ENCODE peak calls at places on chromosomes 11 and 22, in five cellular contexts. One of them, this sample, is unnamed.

GRCh38 chr11:127574528-127574927 is 574.0 kb upstream of the KIRREL3 start:
- DNase-seq in IMR-90: no peak
- DNase-seq in neural progenitor cell: no peak
- DNase-seq in coronary artery: no peak
- DNase-seq in substantia nigra: no peak
- DNase-seq in this sample: no peak

GRCh38 chr11:3123761-3124733 is 41.1 kb downstream of the OSBPL5 start:
- DNase-seq in IMR-90: peak; percentile 97
- DNase-seq in neural progenitor cell: no peak
- DNase-seq in coronary artery: peak; percentile 95
- DNase-seq in substantia nigra: no peak
- DNase-seq in this sample: no peak

GRCh38 chr22:46025973-46026906 is 49.3 kb upstream of the WNT7B start:
- DNase-seq in IMR-90: no peak
- DNase-seq in neural progenitor cell: no peak
- DNase-seq in coronary artery: peak; percentile 70
- DNase-seq in substantia nigra: no peak
- DNase-seq in this sample: no peak

GRCh38 chr22:29621761-29622526 is 18.5 kb downstream of the NF2 start:
- DNase-seq in IMR-90: peak; percentile 97
- DNase-seq in neural progenitor cell: no peak
- DNase-seq in coronary artery: no peak
- DNase-seq in substantia nigra: no peak
- DNase-seq in this sample: no peak

GRCh38 chr11:36041988-36042606 is 98.2 kb downstream of the LDLRAD3 start:
- DNase-seq in IMR-90: no peak
- DNase-seq in neural progenitor cell: no peak
- DNase-seq in coronary artery: no peak
- DNase-seq in substantia nigra: no peak
- DNase-seq in this sample: no peak

GRCh38 chr11:111469200-111469599 is 43.0 kb downstream of the BTG4 start:
- DNase-seq in IMR-90: peak; percentile 45
- DNase-seq in neural progenitor cell: no peak
- DNase-seq in coronary artery: peak; percentile 28
- DNase-seq in substantia nigra: no peak
- DNase-seq in this sample: no peak

GRCh38 chr11:118076754-118077281 is at the start of gene TMPRSS4:
- DNase-seq in IMR-90: no peak
- DNase-seq in neural progenitor cell: no peak
- DNase-seq in coronary artery: no peak
- DNase-seq in substantia nigra: no peak
- DNase-seq in this sample: no peak

GRCh38 chr22:38490915-38491314 is 15.2 kb downstream of the DDX17 start:
- DNase-seq in IMR-90: peak; percentile 79
- DNase-seq in neural progenitor cell: no peak
- DNase-seq in coronary artery: no peak
- DNase-seq in substantia nigra: no peak
- DNase-seq in this sample: no peak

GRCh38 chr22:32413715-32414114 is 1.7 kb upstream of the RTCB start:
- DNase-seq in IMR-90: peak; percentile 42
- DNase-seq in neural progenitor cell: no peak
- DNase-seq in coronary artery: no peak
- DNase-seq in substantia nigra: no peak
- DNase-seq in this sample: no peak

GRCh38 chr11:73766763-73767162 is 5.9 kb upstream of the RAB6A start:
- DNase-seq in IMR-90: no peak
- DNase-seq in neural progenitor cell: no peak
- DNase-seq in coronary artery: no peak
- DNase-seq in substantia nigra: no peak
- DNase-seq in this sample: no peak

GRCh38 chr22:37007666-37008065 is 11.6 kb downstream of the TST start:
- DNase-seq in IMR-90: no peak
- DNase-seq in neural progenitor cell: peak; percentile 65
- DNase-seq in coronary artery: no peak
- DNase-seq in substantia nigra: no peak
- DNase-seq in this sample: no peak

GRCh38 chr11:15145635-15146034 is 30.9 kb downstream of the INSC start:
- DNase-seq in IMR-90: no peak
- DNase-seq in neural progenitor cell: no peak
- DNase-seq in coronary artery: no peak
- DNase-seq in substantia nigra: no peak
- DNase-seq in this sample: no peak

GRCh38 chr11:124115782-124116616 is 749 bp downstream of the VWA5A start:
- DNase-seq in IMR-90: no peak
- DNase-seq in neural progenitor cell: peak; percentile 30
- DNase-seq in coronary artery: no peak
- DNase-seq in substantia nigra: no peak
- DNase-seq in this sample: no peak

GRCh38 chr11:57207160-57207559 is 25.4 kb downstream of the LRRC55 start:
- DNase-seq in IMR-90: no peak
- DNase-seq in neural progenitor cell: no peak
- DNase-seq in coronary artery: no peak
- DNase-seq in substantia nigra: no peak
- DNase-seq in this sample: no peak

GRCh38 chr22:40043086-40043485 is 48.3 kb downstream of the FAM83F start:
- DNase-seq in IMR-90: no peak
- DNase-seq in neural progenitor cell: no peak
- DNase-seq in coronary artery: peak; percentile 75
- DNase-seq in substantia nigra: no peak
- DNase-seq in this sample: no peak

GRCh38 chr11:77211040-77211451 is 83.0 kb downstream of the MYO7A start:
- DNase-seq in IMR-90: no peak
- DNase-seq in neural progenitor cell: no peak
- DNase-seq in coronary artery: peak; percentile 55
- DNase-seq in substantia nigra: no peak
- DNase-seq in this sample: no peak

GRCh38 chr11:95821640-95822039 is 31.3 kb downstream of the CEP57 start:
- DNase-seq in IMR-90: peak; percentile 77
- DNase-seq in neural progenitor cell: no peak
- DNase-seq in coronary artery: no peak
- DNase-seq in substantia nigra: no peak
- DNase-seq in this sample: no peak

GRCh38 chr11:118338637-118339061 is 3.9 kb downstream of the CD3D start:
- DNase-seq in IMR-90: no peak
- DNase-seq in neural progenitor cell: no peak
- DNase-seq in coronary artery: no peak
- DNase-seq in substantia nigra: no peak
- DNase-seq in this sample: peak; percentile 91

GRCh38 chr11:61870429-61871039 is 20.8 kb downstream of the FADS3 start:
- DNase-seq in IMR-90: no peak
- DNase-seq in neural progenitor cell: no peak
- DNase-seq in coronary artery: no peak
- DNase-seq in substantia nigra: no peak
- DNase-seq in this sample: no peak

GRCh38 chr11:134397304-134398078 is 14.6 kb downstream of the B3GAT1 start:
- DNase-seq in IMR-90: no peak
- DNase-seq in neural progenitor cell: no peak
- DNase-seq in coronary artery: no peak
- DNase-seq in substantia nigra: no peak
- DNase-seq in this sample: no peak

GRCh38 chr11:115636686-115637555 is 132.7 kb upstream of the CADM1 start:
- DNase-seq in IMR-90: no peak
- DNase-seq in neural progenitor cell: peak; percentile 49
- DNase-seq in coronary artery: no peak
- DNase-seq in substantia nigra: no peak
- DNase-seq in this sample: no peak

DNA sequence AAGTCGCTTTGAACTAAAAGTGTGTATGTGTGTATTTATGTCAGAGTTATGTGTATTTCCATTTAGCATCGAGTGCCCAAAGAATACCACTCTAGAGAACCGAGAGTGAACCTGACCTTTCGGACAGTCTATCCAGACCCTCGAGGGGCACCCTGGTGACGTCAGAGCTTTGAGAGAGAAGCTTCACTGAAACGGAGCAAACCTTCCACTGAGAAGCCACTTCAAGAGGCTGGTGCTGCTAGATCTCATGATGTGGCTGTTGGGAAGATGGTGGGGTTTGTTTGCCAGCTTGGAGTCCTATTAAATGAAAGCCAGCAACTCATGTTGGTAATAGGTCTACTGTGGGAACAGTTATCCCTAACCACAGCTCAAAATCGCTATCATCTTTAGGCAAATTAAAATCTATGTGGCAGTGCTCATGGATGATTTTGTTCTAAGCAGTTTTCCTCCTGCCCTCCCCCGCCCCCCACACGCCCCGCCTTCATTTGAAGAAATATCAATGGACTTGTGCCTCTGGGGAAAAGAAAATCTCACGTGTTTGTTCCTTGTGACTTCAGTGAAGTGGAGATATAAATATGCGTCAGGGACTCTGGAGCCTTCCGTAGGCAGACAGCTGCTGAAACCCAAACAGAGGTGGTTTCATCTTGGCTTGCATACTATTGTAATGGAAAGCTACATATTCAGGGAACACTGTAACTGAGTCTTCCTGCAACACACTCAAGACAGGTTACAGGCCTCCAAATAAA is 22.4 kb upstream of the C11orf96 start:
- DNase-seq in IMR-90: peak; percentile 87
- DNase-seq in neural progenitor cell: no peak
- DNase-seq in coronary artery: no peak
- DNase-seq in substantia nigra: no peak
- DNase-seq in this sample: no peak
- H3K27ac ChIP-seq in IMR-90: peak overlapping the region; percentile 66
- H3K27ac ChIP-seq in neural progenitor cell: no peak overlapping the region
- H3K27ac ChIP-seq in coronary artery: peak overlapping the region; percentile 90
- H3K27ac ChIP-seq in substantia nigra: no peak overlapping the region
- H3K27ac ChIP-seq in this sample: no peak overlapping the region

GRCh38 chr22:31119026-31119717 is 3.6 kb upstream of the INPP5J start:
- DNase-seq in IMR-90: no peak
- DNase-seq in neural progenitor cell: no peak
- DNase-seq in coronary artery: no peak
- DNase-seq in substantia nigra: no peak
- DNase-seq in this sample: no peak
- H3K27ac ChIP-seq in IMR-90: no peak overlapping the region
- H3K27ac ChIP-seq in neural progenitor cell: no peak overlapping the region
- H3K27ac ChIP-seq in coronary artery: no peak overlapping the region
- H3K27ac ChIP-seq in substantia nigra: no peak overlapping the region
- H3K27ac ChIP-seq in this sample: no peak overlapping the region

GRCh38 chr22:48651036-48651890 is 1176.4 kb downstream of the BRD1 start:
- DNase-seq in IMR-90: no peak
- DNase-seq in neural progenitor cell: no peak
- DNase-seq in coronary artery: no peak
- DNase-seq in substantia nigra: peak; percentile 25
- DNase-seq in this sample: no peak
- H3K27ac ChIP-seq in IMR-90: no peak overlapping the region
- H3K27ac ChIP-seq in neural progenitor cell: no peak overlapping the region
- H3K27ac ChIP-seq in coronary artery: no peak overlapping the region
- H3K27ac ChIP-seq in substantia nigra: peak overlapping the region; percentile 46
- H3K27ac ChIP-seq in this sample: no peak overlapping the region

DNA sequence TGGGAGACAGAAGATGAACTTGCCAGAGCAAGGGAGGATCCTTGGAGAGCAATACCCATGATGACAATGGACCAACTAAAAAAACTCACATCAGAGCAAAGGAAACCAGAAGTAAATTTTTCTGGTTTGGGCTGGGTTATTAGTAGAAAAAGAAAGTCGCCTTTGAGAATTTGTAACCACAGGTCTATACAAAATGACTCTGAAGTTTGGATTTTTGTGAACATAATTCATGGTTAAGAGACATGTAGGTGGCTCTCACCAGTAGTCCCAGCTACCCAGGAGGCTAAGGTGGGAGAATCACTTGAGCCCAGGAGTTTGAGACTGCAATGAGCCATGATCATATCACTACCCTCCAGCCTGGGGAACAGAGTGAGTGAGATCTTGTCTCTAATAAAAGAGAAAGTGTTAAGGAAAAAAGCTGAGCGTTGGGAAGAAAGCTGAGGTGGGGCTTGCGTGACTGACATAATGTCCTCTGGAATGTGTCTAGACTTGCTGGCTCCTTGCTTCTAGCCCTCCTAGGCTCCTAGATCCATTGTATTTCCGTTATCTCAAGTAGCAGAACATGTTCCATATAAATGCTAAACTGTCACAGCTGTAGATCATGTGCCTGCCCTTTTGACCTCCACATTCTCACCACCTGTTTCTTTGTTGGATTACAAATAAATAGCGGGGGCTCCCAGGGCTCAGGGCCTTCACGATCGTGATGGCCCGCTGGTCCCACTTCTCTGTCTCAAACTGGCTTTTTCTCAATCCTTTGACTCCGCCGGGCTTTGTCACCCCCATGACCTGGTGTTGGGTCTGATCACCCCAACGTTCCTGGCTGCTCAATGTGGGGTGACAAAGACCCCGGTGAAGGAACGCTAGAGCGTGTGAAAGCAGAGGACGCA is 56.2 kb upstream of the SC5D start:
- DNase-seq in IMR-90: no peak
- DNase-seq in neural progenitor cell: peak; percentile 68
- DNase-seq in coronary artery: no peak
- DNase-seq in substantia nigra: no peak
- DNase-seq in this sample: no peak
- H3K27ac ChIP-seq in IMR-90: no peak overlapping the region
- H3K27ac ChIP-seq in neural progenitor cell: peak overlapping the region; percentile 76
- H3K27ac ChIP-seq in coronary artery: no peak overlapping the region
- H3K27ac ChIP-seq in substantia nigra: no peak overlapping the region
- H3K27ac ChIP-seq in this sample: no peak overlapping the region

GRCh38 chr11:30581646-30582045 is 4.5 kb downstream of the MPPED2 start:
- DNase-seq in IMR-90: no peak
- DNase-seq in neural progenitor cell: no peak
- DNase-seq in coronary artery: no peak
- DNase-seq in substantia nigra: no peak
- DNase-seq in this sample: no peak

GRCh38 chr11:30583505-30584280 is 2.5 kb downstream of the MPPED2 start:
- DNase-seq in IMR-90: no peak
- DNase-seq in neural progenitor cell: peak; percentile 59
- DNase-seq in coronary artery: peak; percentile 77
- DNase-seq in substantia nigra: no peak
- DNase-seq in this sample: no peak

GRCh38 chr11:30585067-30585891 is 874 bp downstream of the MPPED2 start:
- DNase-seq in IMR-90: no peak
- DNase-seq in neural progenitor cell: peak; percentile 63
- DNase-seq in coronary artery: no peak
- DNase-seq in substantia nigra: no peak
- DNase-seq in this sample: no peak

GRCh38 chr11:30586251-30587144 is at the start of gene MPPED2:
- DNase-seq in IMR-90: no peak
- DNase-seq in neural progenitor cell: peak; percentile 87
- DNase-seq in coronary artery: peak; percentile 75
- DNase-seq in substantia nigra: no peak
- DNase-seq in this sample: no peak

DNA sequence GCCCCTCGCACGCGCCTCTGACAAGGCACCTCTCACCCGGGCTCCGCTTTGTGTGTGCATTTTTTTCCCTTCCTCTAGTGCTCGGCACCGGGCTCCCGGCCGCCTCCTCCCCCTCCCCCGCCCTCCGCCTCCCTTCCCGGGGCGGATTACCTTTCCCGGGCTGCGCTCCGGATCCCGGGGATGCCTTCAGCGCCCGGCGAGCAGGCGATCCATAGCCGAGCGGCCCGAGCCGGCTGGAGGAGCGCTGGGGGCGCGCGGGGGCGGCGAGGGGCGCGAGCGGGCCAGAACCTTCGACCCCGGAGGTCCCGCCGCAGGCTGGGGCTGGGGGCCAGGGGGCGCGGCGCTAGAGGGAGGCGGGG is 282 bp downstream of the MPPED2 start:
- DNase-seq in IMR-90: no peak
- DNase-seq in neural progenitor cell: peak; percentile 84
- DNase-seq in coronary artery: no peak
- DNase-seq in substantia nigra: no peak
- DNase-seq in this sample: no peak
- H3K27ac ChIP-seq in IMR-90: no peak overlapping the region
- H3K27ac ChIP-seq in neural progenitor cell: no peak overlapping the region
- H3K27ac ChIP-seq in coronary artery: peak overlapping the region; percentile 71
- H3K27ac ChIP-seq in substantia nigra: no peak overlapping the region
- H3K27ac ChIP-seq in this sample: no peak overlapping the region

GRCh38 chr11:75311858-75312288 is 39.6 kb downstream of the ARRB1 start:
- DNase-seq in IMR-90: peak; percentile 17
- DNase-seq in neural progenitor cell: no peak
- DNase-seq in coronary artery: peak; percentile 86
- DNase-seq in substantia nigra: peak; percentile 30
- DNase-seq in this sample: no peak
- H3K27ac ChIP-seq in IMR-90: no peak overlapping the region
- H3K27ac ChIP-seq in neural progenitor cell: no peak overlapping the region
- H3K27ac ChIP-seq in coronary artery: peak overlapping the region; percentile 56
- H3K27ac ChIP-seq in substantia nigra: peak overlapping the region; percentile 98
- H3K27ac ChIP-seq in this sample: no peak overlapping the region